ENCODE peak calls at places on chromosomes 6 and 20, in nine cellular contexts. S, V, I, D, N, A, H, K and U are unnamed samples.
A peak's percentile ranks its signal among the peaks of the same experiment; 100 is the strongest.

GRCh38 chr6:36616888-36617521 is 22.8 kb downstream of the SRSF3 start:
- DNase-seq in D (no peak), I (peak; percentile 58), S (peak; percentile 63), V (no peak), H (peak; percentile 90), A (no peak), K (no peak), N (no peak), U (peak; percentile 97)

GRCh38 chr20:35952480-35953410 is 1.6 kb downstream of the SCAND1 start:
- DNase-seq in V (no peak), A (no peak), N (no peak), H (no peak), I (peak; percentile 54), K (no peak), D (peak; percentile 8), S (peak; percentile 44), U (peak; percentile 30)

GRCh38 chr6:137870744-137871247 is 3.7 kb downstream of the TNFAIP3 start:
- DNase-seq in A (peak; percentile 44), I (no peak), D (peak; percentile 67), V (no peak), S (no peak), N (no peak), K (no peak), H (no peak), U (no peak)

GRCh38 chr6:149884215-149884614 is 13.7 kb downstream of the RAET1E start:
- DNase-seq in S (peak; percentile 30), H (no peak), D (no peak), I (peak; percentile 49), N (no peak), K (peak; percentile 22), A (no peak), V (no peak), U (no peak)

GRCh38 chr6:1445650-1446645 is 56.6 kb downstream of the FOXF2 start:
- DNase-seq in I (no peak), K (no peak), N (no peak), D (no peak), S (no peak), H (no peak), A (no peak), V (no peak), U (no peak)

GRCh38 chr6:141988954-141989705 is 143.6 kb upstream of the GJE1 start:
- DNase-seq in D (peak; percentile 25), H (peak; percentile 76), A (peak; percentile 23), S (peak; percentile 61), I (peak; percentile 85), V (no peak), K (peak; percentile 30), N (no peak), U (peak; percentile 79)

GRCh38 chr6:137878810-137879285 is 11.8 kb downstream of the TNFAIP3 start:
- DNase-seq in I (no peak), A (no peak), N (peak; percentile 22), H (no peak), V (no peak), D (peak; percentile 46), S (no peak), K (peak; percentile 82), U (no peak)

GRCh38 chr6:144843701-144844100 is 558.6 kb downstream of the UTRN start:
- DNase-seq in A (no peak), H (no peak), V (no peak), D (no peak), I (no peak), K (no peak), S (no peak), N (no peak), U (no peak)

GRCh38 chr20:20463933-20464374 is 96.0 kb downstream of the INSM1 start:
- DNase-seq in N (no peak), D (no peak), H (no peak), K (no peak), S (peak; percentile 71), A (no peak), V (no peak), I (no peak), U (peak; percentile 47)